ENCODE peak calls at places on chromosome 17, in six cellular contexts. One of them, this sample, is unnamed.

GRCh38 chr17:64502809-64503208 is 3.3 kb downstream of the DDX5 start:
- DNase-seq in activated CD4-positive, alpha-beta T cell treated with anti-CD3 and anti-CD28 coated beads for 1 hour: no peak
- DNase-seq in iPS DF 6.9: no peak
- DNase-seq in PC-3: no peak
- DNase-seq in heart right ventricle: no peak
- DNase-seq in fibroblast of pulmonary artery: no peak
- DNase-seq in this sample: no peak

GRCh38 chr17:77846531-77847085 is 111.9 kb upstream of the TNRC6C start:
- DNase-seq in activated CD4-positive, alpha-beta T cell treated with anti-CD3 and anti-CD28 coated beads for 1 hour: no peak
- DNase-seq in iPS DF 6.9: no peak
- DNase-seq in PC-3: no peak
- DNase-seq in heart right ventricle: no peak
- DNase-seq in fibroblast of pulmonary artery: no peak
- DNase-seq in this sample: no peak

GRCh38 chr17:58060596-58061191 is 22.5 kb upstream of the DYNLL2 start:
- DNase-seq in activated CD4-positive, alpha-beta T cell treated with anti-CD3 and anti-CD28 coated beads for 1 hour: no peak
- DNase-seq in iPS DF 6.9: no peak
- DNase-seq in PC-3: no peak
- DNase-seq in heart right ventricle: peak; percentile 68
- DNase-seq in fibroblast of pulmonary artery: peak; percentile 42
- DNase-seq in this sample: no peak

GRCh38 chr17:72121164-72122001 is 563 bp downstream of the SOX9 start:
- DNase-seq in activated CD4-positive, alpha-beta T cell treated with anti-CD3 and anti-CD28 coated beads for 1 hour: no peak
- DNase-seq in iPS DF 6.9: no peak
- DNase-seq in PC-3: peak; percentile 48
- DNase-seq in heart right ventricle: peak; percentile 44
- DNase-seq in fibroblast of pulmonary artery: peak; percentile 70
- DNase-seq in this sample: no peak

GRCh38 chr17:4854181-4854681 is 21.1 kb downstream of the MINK1 start:
- DNase-seq in activated CD4-positive, alpha-beta T cell treated with anti-CD3 and anti-CD28 coated beads for 1 hour: no peak
- DNase-seq in iPS DF 6.9: no peak
- DNase-seq in PC-3: peak; percentile 5
- DNase-seq in heart right ventricle: no peak
- DNase-seq in fibroblast of pulmonary artery: no peak
- DNase-seq in this sample: no peak

GRCh38 chr17:31390748-31391495 is 553 bp upstream of the RAB11FIP4 start:
- DNase-seq in activated CD4-positive, alpha-beta T cell treated with anti-CD3 and anti-CD28 coated beads for 1 hour: no peak
- DNase-seq in iPS DF 6.9: no peak
- DNase-seq in PC-3: no peak
- DNase-seq in heart right ventricle: no peak
- DNase-seq in fibroblast of pulmonary artery: no peak
- DNase-seq in this sample: no peak

GRCh38 chr17:6166492-6167179 is 96.5 kb downstream of the WSCD1 start:
- DNase-seq in activated CD4-positive, alpha-beta T cell treated with anti-CD3 and anti-CD28 coated beads for 1 hour: no peak
- DNase-seq in iPS DF 6.9: no peak
- DNase-seq in PC-3: no peak
- DNase-seq in heart right ventricle: no peak
- DNase-seq in fibroblast of pulmonary artery: no peak
- DNase-seq in this sample: no peak

GRCh38 chr17:335691-336090 is 16.9 kb downstream of the RPH3AL start:
- DNase-seq in activated CD4-positive, alpha-beta T cell treated with anti-CD3 and anti-CD28 coated beads for 1 hour: no peak
- DNase-seq in iPS DF 6.9: no peak
- DNase-seq in PC-3: no peak
- DNase-seq in heart right ventricle: no peak
- DNase-seq in fibroblast of pulmonary artery: no peak
- DNase-seq in this sample: no peak

GRCh38 chr17:29840884-29841283 is 89.1 kb downstream of the SSH2 start:
- DNase-seq in activated CD4-positive, alpha-beta T cell treated with anti-CD3 and anti-CD28 coated beads for 1 hour: no peak
- DNase-seq in iPS DF 6.9: no peak
- DNase-seq in PC-3: peak; percentile 20
- DNase-seq in heart right ventricle: no peak
- DNase-seq in fibroblast of pulmonary artery: peak; percentile 31
- DNase-seq in this sample: peak; percentile 18

GRCh38 chr17:79981661-79982101 is 54.0 kb downstream of the TBC1D16 start:
- DNase-seq in activated CD4-positive, alpha-beta T cell treated with anti-CD3 and anti-CD28 coated beads for 1 hour: no peak
- DNase-seq in iPS DF 6.9: no peak
- DNase-seq in PC-3: no peak
- DNase-seq in heart right ventricle: no peak
- DNase-seq in fibroblast of pulmonary artery: no peak
- DNase-seq in this sample: no peak

GRCh38 chr17:57009737-57010445 is 32.0 kb downstream of the SCPEP1 start:
- DNase-seq in activated CD4-positive, alpha-beta T cell treated with anti-CD3 and anti-CD28 coated beads for 1 hour: peak; percentile 20
- DNase-seq in iPS DF 6.9: peak; percentile 76
- DNase-seq in PC-3: peak; percentile 78
- DNase-seq in heart right ventricle: peak; percentile 23
- DNase-seq in fibroblast of pulmonary artery: peak; percentile 53
- DNase-seq in this sample: peak; percentile 70

GRCh38 chr17:79019631-79020584 is 4.1 kb upstream of the C1QTNF1 start:
- DNase-seq in activated CD4-positive, alpha-beta T cell treated with anti-CD3 and anti-CD28 coated beads for 1 hour: no peak
- DNase-seq in iPS DF 6.9: no peak
- DNase-seq in PC-3: peak; percentile 86
- DNase-seq in heart right ventricle: peak; percentile 79
- DNase-seq in fibroblast of pulmonary artery: peak; percentile 91
- DNase-seq in this sample: peak; percentile 82

GRCh38 chr17:12282056-12282455 is 261.4 kb downstream of the MAP2K4 start:
- DNase-seq in activated CD4-positive, alpha-beta T cell treated with anti-CD3 and anti-CD28 coated beads for 1 hour: no peak
- DNase-seq in iPS DF 6.9: no peak
- DNase-seq in PC-3: peak; percentile 7
- DNase-seq in heart right ventricle: no peak
- DNase-seq in fibroblast of pulmonary artery: peak; percentile 4
- DNase-seq in this sample: peak; percentile 50

GRCh38 chr17:29677139-29677834 is 54.6 kb upstream of the CORO6 start:
- DNase-seq in activated CD4-positive, alpha-beta T cell treated with anti-CD3 and anti-CD28 coated beads for 1 hour: no peak
- DNase-seq in iPS DF 6.9: no peak
- DNase-seq in PC-3: no peak
- DNase-seq in heart right ventricle: peak; percentile 34
- DNase-seq in fibroblast of pulmonary artery: peak; percentile 61
- DNase-seq in this sample: no peak